ENCODE peak calls at places on chromosomes 2 and 18, in nine cellular contexts. N is IMR-90; X is lower lobe of right lung; C is SK-N-SH; T is endodermal cell; U is HepG2; S is CD4-positive, CD25-positive, alpha-beta regulatory T cell; G is cardiac fibroblast; P is A549. V is an unnamed sample.

GRCh38 chr2:230864605-230865323 is at the start of gene ITM2C:
- DNase-seq in G (peak; percentile 51), T (peak; percentile 92), N (peak; percentile 62), C (peak; percentile 98), S (peak; percentile 80), U (peak; percentile 59), P (peak; percentile 76), X (peak; percentile 69), V (peak; percentile 82)

GRCh38 chr2:156332452-156333273 is at the start of gene NR4A2:
- DNase-seq in T (peak; percentile 92), G (peak; percentile 88), N (peak; percentile 92), U (peak; percentile 16), X (peak; percentile 94), S (peak; percentile 95), C (peak; percentile 80), P (peak; percentile 80), V (peak; percentile 94)

GRCh38 chr2:200356794-200357472 is 50.4 kb downstream of the SPATS2L start:
- DNase-seq in P (no peak), G (peak; percentile 73), C (no peak), N (peak; percentile 78), U (no peak), X (no peak), S (no peak), T (no peak), V (no peak)

GRCh38 chr18:78681396-78681795 is 298.2 kb upstream of the SALL3 start:
- DNase-seq in G (no peak), C (no peak), X (no peak), P (no peak), N (no peak), T (no peak), U (no peak), S (no peak), V (no peak)

GRCh38 chr2:31213063-31213882 is 4.0 kb downstream of the CAPN14 start:
- DNase-seq in S (no peak), P (no peak), X (no peak), U (no peak), T (no peak), C (no peak), G (peak; percentile 9), N (no peak), V (no peak)

GRCh38 chr18:24051256-24051947 is 36.8 kb downstream of the TTC39C start:
- DNase-seq in N (peak; percentile 77), X (no peak), T (no peak), P (no peak), C (no peak), U (peak; percentile 90), G (peak; percentile 25), S (peak; percentile 26), V (peak; percentile 25)

GRCh38 chr2:217735899-217736298 is 266.9 kb downstream of the TNS1 start:
- DNase-seq in S (no peak), T (no peak), P (no peak), X (no peak), C (no peak), G (no peak), U (no peak), N (no peak), V (no peak)

GRCh38 chr2:120653026-120653425 is 82.6 kb upstream of the GLI2 start:
- DNase-seq in S (no peak), C (no peak), T (no peak), N (peak; percentile 62), G (no peak), U (no peak), P (no peak), X (no peak), V (no peak)

GRCh38 chr2:109166811-109167210 is 37.8 kb downstream of the SH3RF3 start:
- DNase-seq in S (no peak), P (no peak), N (peak; percentile 62), C (no peak), G (peak; percentile 97), U (no peak), X (no peak), T (no peak), V (no peak)

GRCh38 chr18:50805732-50806131 is 14.1 kb downstream of the MRO start:
- DNase-seq in T (no peak), G (peak; percentile 31), U (no peak), X (no peak), N (no peak), C (no peak), P (no peak), S (no peak), V (no peak)

GRCh38 chr2:88054300-88055048 is 1.1 kb downstream of the KRCC1 start:
- DNase-seq in G (peak; percentile 27), C (no peak), T (no peak), X (no peak), U (no peak), N (no peak), S (no peak), P (no peak), V (peak; percentile 52)

GRCh38 chr18:71242981-71243380 is 954.1 kb downstream of the SOCS6 start:
- DNase-seq in C (no peak), S (no peak), U (no peak), N (no peak), T (no peak), P (no peak), X (no peak), G (no peak), V (no peak)

GRCh38 chr2:71466301-71467179 is 13.2 kb downstream of the DYSF start:
- DNase-seq in S (peak; percentile 21), C (peak; percentile 85), U (no peak), G (peak; percentile 48), X (peak; percentile 56), P (peak; percentile 46), T (peak; percentile 84), N (no peak), V (peak; percentile 18)

GRCh38 chr2:122565364-122565763 is 809.9 kb downstream of the TSN start:
- DNase-seq in G (no peak), P (no peak), N (no peak), X (no peak), C (no peak), S (no peak), T (no peak), U (no peak), V (no peak)

GRCh38 chr2:97714084-97714949 is 941 bp downstream of the ZAP70 start:
- DNase-seq in S (peak; percentile 41), X (no peak), G (no peak), U (no peak), P (no peak), T (peak; percentile 40), C (no peak), N (no peak), V (no peak)
- H3K4me3 ChIP-seq in S (peak overlapping the region; percentile 93), X (peak overlapping the region; percentile 39), G (no peak overlapping the region), U (no peak overlapping the region), P (no peak overlapping the region), T (no peak overlapping the region), C (no peak overlapping the region), N (no peak overlapping the region), V (peak overlapping the region; percentile 46)

GRCh38 chr2:154699560-154699901 is 1.0 kb downstream of the KCNJ3 start:
- DNase-seq in X (no peak), P (no peak), N (no peak), S (no peak), G (no peak), T (no peak), U (no peak), C (no peak), V (peak; percentile 67)
- H3K4me3 ChIP-seq in X (no peak overlapping the region), P (no peak overlapping the region), N (no peak overlapping the region), S (no peak overlapping the region), G (no peak overlapping the region), T (peak overlapping the region; percentile 78), U (no peak overlapping the region), C (no peak overlapping the region), V (peak overlapping the region; percentile 72)

GRCh38 chr18:77108001-77108692 is 24.4 kb downstream of the MBP start:
- DNase-seq in S (peak; percentile 39), P (no peak), C (no peak), G (peak; percentile 85), U (no peak), X (no peak), N (peak; percentile 92), T (no peak), V (no peak)
- H3K4me3 ChIP-seq in S (peak overlapping the region; percentile 71), P (no peak overlapping the region), C (no peak overlapping the region), G (peak overlapping the region; percentile 19), U (no peak overlapping the region), X (peak overlapping the region; percentile 15), N (peak overlapping the region; percentile 10), T (no peak overlapping the region), V (no peak overlapping the region)

GRCh38 chr2:220871909-220872308 is 700.2 kb downstream of the EPHA4 start:
- DNase-seq in C (no peak), T (no peak), G (no peak), U (no peak), N (no peak), S (no peak), X (no peak), P (no peak), V (no peak)
- H3K4me3 ChIP-seq in C (no peak overlapping the region), T (no peak overlapping the region), G (no peak overlapping the region), U (no peak overlapping the region), N (no peak overlapping the region), S (no peak overlapping the region), X (no peak overlapping the region), P (no peak overlapping the region), V (no peak overlapping the region)

DNA sequence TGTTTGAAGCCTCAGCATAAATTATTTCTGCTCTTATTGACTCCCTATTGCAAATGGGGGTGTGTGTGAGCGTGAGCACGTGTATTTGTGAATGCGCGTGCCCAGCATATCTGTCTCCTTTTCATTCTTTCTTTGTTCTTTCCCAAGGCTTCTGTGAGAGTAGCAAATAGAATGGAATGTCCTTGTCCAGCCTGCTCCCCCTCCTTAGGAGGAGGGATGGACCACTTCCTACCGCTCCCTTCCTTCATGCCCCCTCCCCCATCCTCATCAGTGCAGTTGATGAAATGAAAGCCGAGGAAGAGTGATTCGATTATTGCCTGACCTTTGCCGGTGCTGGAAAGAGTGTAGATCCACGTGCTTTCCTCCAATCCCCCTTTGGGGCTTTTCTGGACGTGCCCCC is 102.0 kb downstream of the CPO start:
- DNase-seq in T (no peak), X (no peak), U (no peak), P (no peak), C (no peak), S (no peak), G (peak; percentile 49), N (no peak), V (no peak)
- H3K4me3 ChIP-seq in T (no peak overlapping the region), X (no peak overlapping the region), U (no peak overlapping the region), P (no peak overlapping the region), C (no peak overlapping the region), S (no peak overlapping the region), G (peak overlapping the region; percentile 35), N (no peak overlapping the region), V (no peak overlapping the region)

DNA sequence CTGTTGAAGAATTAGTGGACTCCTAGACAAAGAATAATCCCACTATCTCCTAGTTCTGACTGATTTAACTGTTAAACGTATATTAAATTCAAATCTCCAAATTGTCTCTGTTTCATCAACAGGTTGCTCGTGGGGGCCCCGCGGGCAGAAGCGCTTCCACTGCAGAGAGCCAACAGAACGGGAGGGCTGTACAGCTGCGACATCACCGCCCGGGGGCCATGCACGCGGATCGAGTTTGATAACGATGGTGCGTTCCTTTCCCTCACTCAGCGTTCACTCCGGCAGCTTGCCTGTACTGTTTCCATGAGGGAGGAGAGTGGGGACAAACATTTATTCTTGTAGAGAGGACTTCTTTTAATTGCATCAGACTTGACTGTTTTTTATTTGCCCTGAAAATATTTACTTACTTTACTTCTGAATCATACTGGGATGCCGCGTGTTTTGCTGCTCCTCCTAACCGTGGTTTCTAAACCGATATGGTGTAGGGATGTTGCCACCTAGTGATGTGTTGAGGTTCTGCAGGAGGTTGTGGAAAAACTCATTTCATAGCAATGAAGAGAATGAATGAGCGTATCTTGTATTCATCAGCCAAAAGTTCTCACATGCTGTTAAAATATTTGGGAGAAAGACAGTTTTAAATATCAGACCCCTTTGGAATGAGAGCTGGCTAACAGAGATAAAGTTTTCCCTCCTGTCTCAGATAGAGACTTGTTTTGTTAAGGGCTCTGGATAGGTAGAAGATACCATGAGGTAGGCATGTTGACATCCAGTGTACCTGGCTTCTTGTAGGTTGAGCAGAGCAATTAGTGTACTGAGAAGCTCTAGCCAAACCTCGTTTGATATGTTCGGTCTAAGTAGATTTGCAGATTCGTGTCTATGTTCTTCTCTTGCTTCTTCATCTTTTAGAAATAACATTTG is 38.3 kb downstream of the ITGA6 start:
- DNase-seq in G (peak; percentile 91), X (peak; percentile 54), C (peak; percentile 67), T (peak; percentile 85), S (peak; percentile 88), U (peak; percentile 95), N (peak; percentile 89), P (peak; percentile 40), V (peak; percentile 83)
- H3K4me3 ChIP-seq in G (peak overlapping the region; percentile 48), X (peak overlapping the region; percentile 18), C (peak overlapping the region; percentile 41), T (no peak overlapping the region), S (peak overlapping the region; percentile 74), U (no peak overlapping the region), N (peak overlapping the region; percentile 46), P (peak overlapping the region; percentile 20), V (no peak overlapping the region)

V was measured in small intestine.